ENCODE peak calls at places on chromosomes 7 and 10, in nine cellular contexts. One of them, this sample, is unnamed.

GRCh38 chr10:30898964-30899363 is 132.7 kb downstream of the ZNF438 start:
- DNase-seq in right lobe of liver: no peak
- DNase-seq in cardiac muscle cell: no peak
- DNase-seq in neuronal stem cell: no peak
- DNase-seq in heart left ventricle: no peak
- DNase-seq in PC-3: no peak
- DNase-seq in DND-41: no peak
- DNase-seq in GM23338: no peak
- DNase-seq in SJSA1: no peak
- DNase-seq in this sample: no peak

GRCh38 chr7:94170836-94171235 is 166.7 kb upstream of the BET1 start:
- DNase-seq in DND-41: no peak
- DNase-seq in PC-3: no peak
- DNase-seq in GM23338: no peak
- DNase-seq in cardiac muscle cell: no peak
- DNase-seq in SJSA1: no peak
- DNase-seq in right lobe of liver: no peak
- DNase-seq in heart left ventricle: no peak
- DNase-seq in neuronal stem cell: no peak
- DNase-seq in this sample: no peak

GRCh38 chr7:7136423-7136822 is 45.9 kb upstream of the C1GALT1 start:
- DNase-seq in heart left ventricle: no peak
- DNase-seq in cardiac muscle cell: peak; percentile 42
- DNase-seq in PC-3: no peak
- DNase-seq in right lobe of liver: no peak
- DNase-seq in SJSA1: peak; percentile 18
- DNase-seq in DND-41: no peak
- DNase-seq in neuronal stem cell: no peak
- DNase-seq in GM23338: no peak
- DNase-seq in this sample: no peak

GRCh38 chr7:152145853-152146466 is 120.5 kb downstream of the GALNT11 start:
- DNase-seq in right lobe of liver: no peak
- DNase-seq in heart left ventricle: no peak
- DNase-seq in SJSA1: peak; percentile 59
- DNase-seq in neuronal stem cell: peak; percentile 27
- DNase-seq in cardiac muscle cell: peak; percentile 72
- DNase-seq in GM23338: peak; percentile 66
- DNase-seq in DND-41: peak; percentile 17
- DNase-seq in PC-3: peak; percentile 56
- DNase-seq in this sample: no peak

GRCh38 chr10:114647545-114648138 is 10.4 kb downstream of the ABLIM1 start:
- DNase-seq in GM23338: no peak
- DNase-seq in right lobe of liver: no peak
- DNase-seq in SJSA1: peak; percentile 70
- DNase-seq in heart left ventricle: no peak
- DNase-seq in PC-3: no peak
- DNase-seq in neuronal stem cell: no peak
- DNase-seq in DND-41: no peak
- DNase-seq in cardiac muscle cell: peak; percentile 21
- DNase-seq in this sample: no peak

GRCh38 chr10:132886211-132887099 is 55.9 kb downstream of the CFAP46 start:
- DNase-seq in heart left ventricle: no peak
- DNase-seq in neuronal stem cell: no peak
- DNase-seq in GM23338: no peak
- DNase-seq in PC-3: peak; percentile 24
- DNase-seq in DND-41: no peak
- DNase-seq in cardiac muscle cell: peak; percentile 9
- DNase-seq in right lobe of liver: peak; percentile 39
- DNase-seq in SJSA1: no peak
- DNase-seq in this sample: peak; percentile 51

GRCh38 chr7:126426652-126427051 is 826.1 kb downstream of the GRM8 start:
- DNase-seq in neuronal stem cell: no peak
- DNase-seq in right lobe of liver: no peak
- DNase-seq in GM23338: no peak
- DNase-seq in cardiac muscle cell: no peak
- DNase-seq in SJSA1: peak; percentile 6
- DNase-seq in heart left ventricle: no peak
- DNase-seq in PC-3: no peak
- DNase-seq in DND-41: no peak
- DNase-seq in this sample: no peak

GRCh38 chr7:84073476-84073875 is 121.1 kb downstream of the SEMA3A start:
- DNase-seq in neuronal stem cell: no peak
- DNase-seq in DND-41: no peak
- DNase-seq in PC-3: no peak
- DNase-seq in right lobe of liver: no peak
- DNase-seq in cardiac muscle cell: peak; percentile 72
- DNase-seq in SJSA1: no peak
- DNase-seq in GM23338: no peak
- DNase-seq in heart left ventricle: no peak
- DNase-seq in this sample: no peak

GRCh38 chr10:123009105-123009805 is 449 bp downstream of the ACADSB start:
- DNase-seq in PC-3: peak; percentile 1
- DNase-seq in DND-41: peak; percentile 20
- DNase-seq in cardiac muscle cell: peak; percentile 8
- DNase-seq in SJSA1: peak; percentile 23
- DNase-seq in GM23338: peak; percentile 34
- DNase-seq in heart left ventricle: no peak
- DNase-seq in neuronal stem cell: peak; percentile 12
- DNase-seq in right lobe of liver: peak; percentile 60
- DNase-seq in this sample: peak; percentile 68

GRCh38 chr10:5291501-5292195 is 73.1 kb upstream of the UCN3 start:
- DNase-seq in cardiac muscle cell: peak; percentile 90
- DNase-seq in neuronal stem cell: no peak
- DNase-seq in heart left ventricle: peak; percentile 41
- DNase-seq in DND-41: peak; percentile 85
- DNase-seq in right lobe of liver: no peak
- DNase-seq in SJSA1: peak; percentile 93
- DNase-seq in PC-3: peak; percentile 67
- DNase-seq in GM23338: no peak
- DNase-seq in this sample: peak; percentile 75

GRCh38 chr7:132141109-132141508 is 435.2 kb downstream of the PLXNA4 start:
- DNase-seq in GM23338: no peak
- DNase-seq in neuronal stem cell: no peak
- DNase-seq in PC-3: no peak
- DNase-seq in right lobe of liver: no peak
- DNase-seq in DND-41: no peak
- DNase-seq in cardiac muscle cell: peak; percentile 3
- DNase-seq in heart left ventricle: no peak
- DNase-seq in SJSA1: no peak
- DNase-seq in this sample: no peak

GRCh38 chr7:112254166-112254565 is 47.7 kb downstream of the ZNF277 start:
- DNase-seq in PC-3: peak; percentile 29
- DNase-seq in right lobe of liver: no peak
- DNase-seq in neuronal stem cell: no peak
- DNase-seq in heart left ventricle: no peak
- DNase-seq in GM23338: no peak
- DNase-seq in DND-41: no peak
- DNase-seq in SJSA1: no peak
- DNase-seq in cardiac muscle cell: no peak
- DNase-seq in this sample: no peak

GRCh38 chr7:99004216-99004615 is 125.9 kb downstream of the TRRAP start:
- DNase-seq in GM23338: no peak
- DNase-seq in SJSA1: no peak
- DNase-seq in cardiac muscle cell: peak; percentile 33
- DNase-seq in heart left ventricle: no peak
- DNase-seq in neuronal stem cell: no peak
- DNase-seq in PC-3: no peak
- DNase-seq in DND-41: no peak
- DNase-seq in right lobe of liver: no peak
- DNase-seq in this sample: peak; percentile 71

GRCh38 chr10:132817701-132818211 is 31.8 kb upstream of the NKX6-2 start:
- DNase-seq in cardiac muscle cell: no peak
- DNase-seq in GM23338: no peak
- DNase-seq in neuronal stem cell: no peak
- DNase-seq in right lobe of liver: no peak
- DNase-seq in heart left ventricle: no peak
- DNase-seq in DND-41: no peak
- DNase-seq in SJSA1: no peak
- DNase-seq in PC-3: no peak
- DNase-seq in this sample: no peak

GRCh38 chr7:121329460-121330052 is 756 bp downstream of the WNT16 start:
- DNase-seq in right lobe of liver: no peak
- DNase-seq in DND-41: no peak
- DNase-seq in SJSA1: no peak
- DNase-seq in GM23338: peak; percentile 79
- DNase-seq in heart left ventricle: no peak
- DNase-seq in neuronal stem cell: peak; percentile 43
- DNase-seq in cardiac muscle cell: no peak
- DNase-seq in PC-3: no peak
- DNase-seq in this sample: peak; percentile 64

GRCh38 chr10:74032900-74033655 is 35.2 kb downstream of the VCL start:
- DNase-seq in cardiac muscle cell: no peak
- DNase-seq in neuronal stem cell: no peak
- DNase-seq in SJSA1: no peak
- DNase-seq in right lobe of liver: no peak
- DNase-seq in DND-41: no peak
- DNase-seq in heart left ventricle: no peak
- DNase-seq in PC-3: peak; percentile 40
- DNase-seq in GM23338: no peak
- DNase-seq in this sample: no peak

GRCh38 chr10:126420571-126421275 is 32.4 kb upstream of the ADAM12 start:
- DNase-seq in DND-41: no peak
- DNase-seq in neuronal stem cell: no peak
- DNase-seq in SJSA1: no peak
- DNase-seq in cardiac muscle cell: peak; percentile 63
- DNase-seq in GM23338: no peak
- DNase-seq in heart left ventricle: no peak
- DNase-seq in right lobe of liver: no peak
- DNase-seq in PC-3: no peak
- DNase-seq in this sample: no peak

GRCh38 chr7:106679153-106679931 is 18.4 kb upstream of the CCDC71L start:
- DNase-seq in neuronal stem cell: no peak
- DNase-seq in cardiac muscle cell: peak; percentile 81
- DNase-seq in heart left ventricle: no peak
- DNase-seq in SJSA1: peak; percentile 70
- DNase-seq in PC-3: peak; percentile 39
- DNase-seq in DND-41: no peak
- DNase-seq in GM23338: no peak
- DNase-seq in right lobe of liver: no peak
- DNase-seq in this sample: peak; percentile 65

GRCh38 chr10:91909178-91909677 is at the start of gene FGFBP3:
- DNase-seq in GM23338: peak; percentile 85
- DNase-seq in SJSA1: no peak
- DNase-seq in neuronal stem cell: no peak
- DNase-seq in cardiac muscle cell: peak; percentile 71
- DNase-seq in heart left ventricle: no peak
- DNase-seq in right lobe of liver: no peak
- DNase-seq in PC-3: peak; percentile 43
- DNase-seq in DND-41: peak; percentile 80
- DNase-seq in this sample: no peak

GRCh38 chr7:50682079-50682478 is 100.6 kb downstream of the GRB10 start:
- DNase-seq in right lobe of liver: no peak
- DNase-seq in GM23338: no peak
- DNase-seq in cardiac muscle cell: no peak
- DNase-seq in DND-41: no peak
- DNase-seq in PC-3: peak; percentile 42
- DNase-seq in SJSA1: no peak
- DNase-seq in heart left ventricle: no peak
- DNase-seq in neuronal stem cell: no peak
- DNase-seq in this sample: no peak

GRCh38 chr7:50684702-50685074 is 98.0 kb downstream of the GRB10 start:
- DNase-seq in neuronal stem cell: no peak
- DNase-seq in GM23338: no peak
- DNase-seq in PC-3: no peak
- DNase-seq in DND-41: no peak
- DNase-seq in cardiac muscle cell: no peak
- DNase-seq in right lobe of liver: no peak
- DNase-seq in SJSA1: no peak
- DNase-seq in heart left ventricle: no peak
- DNase-seq in this sample: no peak

GRCh38 chr7:50682573-50682972 is 100.1 kb downstream of the GRB10 start:
- DNase-seq in GM23338: no peak
- DNase-seq in neuronal stem cell: no peak
- DNase-seq in heart left ventricle: no peak
- DNase-seq in DND-41: no peak
- DNase-seq in right lobe of liver: no peak
- DNase-seq in PC-3: no peak
- DNase-seq in cardiac muscle cell: no peak
- DNase-seq in SJSA1: no peak
- DNase-seq in this sample: no peak

GRCh38 chr7:50685445-50686070 is 97.1 kb downstream of the GRB10 start:
- DNase-seq in GM23338: peak; percentile 18
- DNase-seq in neuronal stem cell: no peak
- DNase-seq in DND-41: no peak
- DNase-seq in PC-3: peak; percentile 84
- DNase-seq in right lobe of liver: no peak
- DNase-seq in heart left ventricle: no peak
- DNase-seq in SJSA1: no peak
- DNase-seq in cardiac muscle cell: no peak
- DNase-seq in this sample: no peak

GRCh38 chr7:50684011-50684701 is 98.5 kb downstream of the GRB10 start:
- DNase-seq in heart left ventricle: no peak
- DNase-seq in SJSA1: no peak
- DNase-seq in neuronal stem cell: no peak
- DNase-seq in cardiac muscle cell: no peak
- DNase-seq in PC-3: no peak
- DNase-seq in DND-41: no peak
- DNase-seq in GM23338: no peak
- DNase-seq in right lobe of liver: no peak
- DNase-seq in this sample: no peak
- H3K4me1 ChIP-seq in heart left ventricle: peaks cover 57% of the 10 kb centered on the region
- H3K4me1 ChIP-seq in SJSA1: no peaks in the 10 kb centered on the region
- H3K4me1 ChIP-seq in neuronal stem cell: no peaks in the 10 kb centered on the region
- H3K4me1 ChIP-seq in cardiac muscle cell: no peaks in the 10 kb centered on the region
- H3K4me1 ChIP-seq in PC-3: peaks cover 20% of the 10 kb centered on the region
- H3K4me1 ChIP-seq in DND-41: no peaks in the 10 kb centered on the region
- H3K4me1 ChIP-seq in GM23338: peaks cover 24% of the 10 kb centered on the region
- H3K4me1 ChIP-seq in right lobe of liver: no peaks in the 10 kb centered on the region
- H3K4me1 ChIP-seq in this sample: peaks cover 37% of the 10 kb centered on the region

GRCh38 chr7:147406521-147407115 is 1183.9 kb upstream of the C7orf33 start:
- DNase-seq in heart left ventricle: no peak
- DNase-seq in PC-3: peak; percentile 40
- DNase-seq in SJSA1: peak; percentile 78
- DNase-seq in DND-41: no peak
- DNase-seq in neuronal stem cell: no peak
- DNase-seq in cardiac muscle cell: peak; percentile 17
- DNase-seq in GM23338: no peak
- DNase-seq in right lobe of liver: no peak
- DNase-seq in this sample: no peak
- H3K27ac ChIP-seq in heart left ventricle: no peak overlapping the region
- H3K27ac ChIP-seq in PC-3: no peak overlapping the region
- H3K27ac ChIP-seq in SJSA1: peak overlapping the region; percentile 44
- H3K27ac ChIP-seq in DND-41: no peak overlapping the region
- H3K27ac ChIP-seq in neuronal stem cell: no peak overlapping the region
- H3K27ac ChIP-seq in cardiac muscle cell: no peak overlapping the region
- H3K27ac ChIP-seq in GM23338: no peak overlapping the region
- H3K27ac ChIP-seq in right lobe of liver: no peak overlapping the region
- H3K27ac ChIP-seq in this sample: no peak overlapping the region

GRCh38 chr7:141115949-141116348 is 42.1 kb downstream of the TMEM178B start:
- DNase-seq in heart left ventricle: no peak
- DNase-seq in right lobe of liver: no peak
- DNase-seq in neuronal stem cell: no peak
- DNase-seq in PC-3: no peak
- DNase-seq in SJSA1: no peak
- DNase-seq in cardiac muscle cell: no peak
- DNase-seq in DND-41: no peak
- DNase-seq in GM23338: no peak
- DNase-seq in this sample: no peak
- H3K4me3 ChIP-seq in heart left ventricle: no peak overlapping the region
- H3K4me3 ChIP-seq in right lobe of liver: no peak overlapping the region
- H3K4me3 ChIP-seq in neuronal stem cell: no peak overlapping the region
- H3K4me3 ChIP-seq in PC-3: no peak overlapping the region
- H3K4me3 ChIP-seq in SJSA1: no peak overlapping the region
- H3K4me3 ChIP-seq in cardiac muscle cell: no peak overlapping the region
- H3K4me3 ChIP-seq in DND-41: no peak overlapping the region
- H3K4me3 ChIP-seq in GM23338: no peak overlapping the region
- H3K4me3 ChIP-seq in this sample: no peak overlapping the region

GRCh38 chr7:37411444-37412034 is 37.1 kb downstream of the ELMO1 start:
- DNase-seq in right lobe of liver: no peak
- DNase-seq in heart left ventricle: no peak
- DNase-seq in DND-41: no peak
- DNase-seq in cardiac muscle cell: no peak
- DNase-seq in PC-3: no peak
- DNase-seq in GM23338: no peak
- DNase-seq in SJSA1: no peak
- DNase-seq in neuronal stem cell: no peak
- DNase-seq in this sample: no peak
- H3K4me1 ChIP-seq in right lobe of liver: peaks cover 4% of the 10 kb centered on the region
- H3K4me1 ChIP-seq in heart left ventricle: peaks cover 31% of the 10 kb centered on the region
- H3K4me1 ChIP-seq in DND-41: no peaks in the 10 kb centered on the region
- H3K4me1 ChIP-seq in cardiac muscle cell: peaks cover 7% of the 10 kb centered on the region
- H3K4me1 ChIP-seq in PC-3: no peaks in the 10 kb centered on the region
- H3K4me1 ChIP-seq in GM23338: peaks cover 7% of the 10 kb centered on the region
- H3K4me1 ChIP-seq in SJSA1: no peaks in the 10 kb centered on the region
- H3K4me1 ChIP-seq in neuronal stem cell: peaks cover 27% of the 10 kb centered on the region
- H3K4me1 ChIP-seq in this sample: peaks cover 41% of the 10 kb centered on the region

This sample was measured in upper lobe of right lung.